ENCODE peak calls at places on chromosome 6, in four cellular contexts. Y is HL-60; V is coronary artery; M is CD8-positive, alpha-beta T cell. I is an unnamed sample.

GRCh38 chr6:19697744-19698290 is 139.4 kb upstream of the ID4 start:
- DNase-seq in Y (no peak), V (no peak), M (no peak), I (peak)

GRCh38 chr6:147852772-147853171 is 344.3 kb downstream of the SAMD5 start:
- DNase-seq in Y (no peak), V (no peak), M (no peak), I (no peak)

GRCh38 chr6:2498224-2498623 is 252.5 kb downstream of the MYLK4 start:
- DNase-seq in Y (no peak), V (no peak), M (no peak), I (no peak)

GRCh38 chr6:12203001-12203400 is 87.2 kb upstream of the EDN1 start:
- DNase-seq in Y (no peak), V (no peak), M (no peak), I (no peak)

GRCh38 chr6:148538251-148539190 is 195.9 kb downstream of the SASH1 start:
- DNase-seq in Y (no peak), V (peak), M (no peak), I (no peak)

GRCh38 chr6:109187399-109188114 is 92.2 kb downstream of the CEP57L1 start:
- DNase-seq in Y (peak), V (no peak), M (peak), I (no peak)

GRCh38 chr6:107690864-107691661 is 133.1 kb downstream of the SCML4 start:
- DNase-seq in Y (no peak), V (no peak), M (no peak), I (peak)

GRCh38 chr6:137699036-137699683 is 167.9 kb upstream of the TNFAIP3 start:
- DNase-seq in Y (peak), V (no peak), M (no peak), I (no peak)

GRCh38 chr6:2716926-2717700 is 33.6 kb downstream of the MYLK4 start:
- DNase-seq in Y (no peak), V (no peak), M (no peak), I (no peak)

GRCh38 chr6:167285077-167285770 is 5.9 kb upstream of the UNC93A start:
- DNase-seq in Y (no peak), V (peak), M (no peak), I (no peak)

GRCh38 chr6:10426781-10427279 is 12.0 kb upstream of the TFAP2A start:
- DNase-seq in Y (no peak), V (no peak), M (no peak), I (no peak)

GRCh38 chr6:7970616-7971015 is 60.0 kb upstream of the TXNDC5 start:
- DNase-seq in Y (no peak), V (no peak), M (no peak), I (no peak)

GRCh38 chr6:163759542-163759941 is 345.0 kb downstream of the QKI start:
- DNase-seq in Y (no peak), V (no peak), M (no peak), I (no peak)

GRCh38 chr6:120526576-120526975 is 807.7 kb downstream of the TBC1D32 start:
- DNase-seq in Y (no peak), V (no peak), M (no peak), I (no peak)

GRCh38 chr6:27239258-27239657 is 8.2 kb upstream of the PRSS16 start:
- DNase-seq in Y (no peak), V (no peak), M (no peak), I (no peak)

GRCh38 chr6:125421853-125422252 is 120.1 kb upstream of the HDDC2 start:
- DNase-seq in Y (no peak), V (peak), M (no peak), I (no peak)
- H3K4me3 ChIP-seq in Y (no peak), V (peak), M (no peak), I (no peak)

GRCh38 chr6:155146205-155146604 is 117.6 kb upstream of the CLDN20 start:
- DNase-seq in Y (no peak), V (no peak), M (no peak), I (no peak)

GRCh38 chr6:155142902-155143609 is 120.8 kb upstream of the CLDN20 start:
- DNase-seq in Y (no peak), V (no peak), M (no peak), I (no peak)

GRCh38 chr6:155142163-155142901 is 121.5 kb upstream of the CLDN20 start:
- DNase-seq in Y (no peak), V (no peak), M (no peak), I (no peak)

GRCh38 chr6:155141512-155141911 is 122.3 kb upstream of the CLDN20 start:
- DNase-seq in Y (no peak), V (no peak), M (no peak), I (no peak)

GRCh38 chr6:155143610-155144106 is 120.2 kb upstream of the CLDN20 start:
- DNase-seq in Y (no peak), V (no peak), M (no peak), I (no peak)
- H3K4me3 ChIP-seq in Y (no peak), V (peak), M (peak), I (peak)

DNA sequence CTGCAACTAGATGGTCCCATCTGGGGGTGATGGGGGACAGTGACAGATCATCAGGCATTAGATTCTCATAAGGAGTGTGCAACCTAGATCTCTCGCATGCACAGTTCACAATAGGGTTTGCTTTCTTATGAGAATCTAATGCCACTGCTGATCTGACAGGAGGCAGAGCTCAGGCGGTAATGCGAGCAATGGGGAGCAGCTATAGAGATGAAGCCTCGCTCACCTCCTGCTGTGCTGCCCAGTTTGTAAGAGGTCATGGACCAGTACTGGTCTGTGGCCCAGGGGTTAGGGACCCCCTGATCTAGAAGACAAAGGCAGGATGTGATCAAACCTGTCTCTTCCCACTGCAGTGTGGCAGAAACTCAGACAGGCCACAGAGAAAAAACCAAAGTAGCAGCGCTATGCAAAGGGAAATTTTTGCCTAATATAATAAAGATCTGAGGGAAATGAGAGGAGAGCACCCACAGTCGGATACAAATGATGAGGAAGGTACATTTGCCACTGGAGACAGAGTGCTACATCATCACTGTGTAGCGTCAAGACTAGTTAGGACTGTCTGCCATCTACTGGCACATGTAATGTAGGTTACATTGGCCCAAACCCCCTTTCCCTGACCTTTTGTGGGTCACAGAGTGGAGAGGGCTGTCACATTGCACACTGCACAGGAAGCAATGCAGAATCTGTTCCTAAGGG is 4.1 kb upstream of the LY86 start:
- DNase-seq in Y (peak), V (no peak), M (no peak), I (no peak)
- H3K4me3 ChIP-seq in Y (no peak), V (no peak), M (no peak), I (no peak)

GRCh38 chr6:134168580-134169223 is 116.3 kb upstream of the SLC2A12 start:
- DNase-seq in Y (no peak), V (no peak), M (no peak), I (no peak)

GRCh38 chr6:134170844-134171243 is 118.4 kb upstream of the SLC2A12 start:
- DNase-seq in Y (no peak), V (no peak), M (no peak), I (no peak)

GRCh38 chr6:134172020-134172766 is 119.8 kb upstream of the SLC2A12 start:
- DNase-seq in Y (no peak), V (no peak), M (no peak), I (no peak)

GRCh38 chr6:134171517-134171916 is 119.1 kb upstream of the SLC2A12 start:
- DNase-seq in Y (no peak), V (no peak), M (no peak), I (no peak)

DNA sequence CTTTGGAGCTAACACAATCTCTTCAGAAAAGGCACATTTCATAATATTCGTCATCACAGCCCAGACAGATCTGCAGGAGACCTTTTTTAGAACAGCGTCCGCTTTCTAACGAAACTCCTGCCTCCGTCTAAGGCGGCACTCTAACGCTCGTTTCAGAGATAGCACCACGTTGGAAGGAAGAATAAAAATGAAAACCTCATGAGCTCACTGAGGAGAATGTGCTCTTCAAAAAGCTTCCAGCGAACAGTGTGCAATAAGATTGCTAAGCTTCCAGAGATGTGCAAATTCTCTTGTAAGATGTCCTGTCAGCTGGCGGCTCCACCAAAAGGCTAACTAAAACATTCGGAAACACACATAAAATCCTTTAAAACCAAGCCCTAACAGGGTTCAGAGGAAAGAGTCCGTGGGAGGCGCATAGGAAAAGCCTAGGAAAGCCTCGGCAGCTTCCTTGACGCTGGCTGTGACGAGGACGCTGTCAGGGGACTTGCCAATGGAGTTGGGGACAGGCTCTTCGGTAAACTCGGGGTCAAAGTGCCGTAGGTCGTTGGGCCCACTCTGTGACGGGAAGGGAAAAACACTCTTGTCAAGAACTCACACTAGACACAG is 117.6 kb upstream of the SLC2A12 start:
- DNase-seq in Y (no peak), V (no peak), M (no peak), I (no peak)
- H3K4me3 ChIP-seq in Y (no peak), V (peak), M (no peak), I (peak)

GRCh38 chr6:25450469-25451198 is 171.5 kb downstream of the CARMIL1 start:
- DNase-seq in Y (no peak), V (no peak), M (no peak), I (no peak)

GRCh38 chr6:25449774-25450173 is 170.6 kb downstream of the CARMIL1 start:
- DNase-seq in Y (no peak), V (no peak), M (no peak), I (no peak)

GRCh38 chr6:25454141-25454540 is 175.0 kb downstream of the CARMIL1 start:
- DNase-seq in Y (no peak), V (no peak), M (no peak), I (no peak)

GRCh38 chr6:25448965-25449538 is 169.9 kb downstream of the CARMIL1 start:
- DNase-seq in Y (no peak), V (no peak), M (no peak), I (no peak)

DNA sequence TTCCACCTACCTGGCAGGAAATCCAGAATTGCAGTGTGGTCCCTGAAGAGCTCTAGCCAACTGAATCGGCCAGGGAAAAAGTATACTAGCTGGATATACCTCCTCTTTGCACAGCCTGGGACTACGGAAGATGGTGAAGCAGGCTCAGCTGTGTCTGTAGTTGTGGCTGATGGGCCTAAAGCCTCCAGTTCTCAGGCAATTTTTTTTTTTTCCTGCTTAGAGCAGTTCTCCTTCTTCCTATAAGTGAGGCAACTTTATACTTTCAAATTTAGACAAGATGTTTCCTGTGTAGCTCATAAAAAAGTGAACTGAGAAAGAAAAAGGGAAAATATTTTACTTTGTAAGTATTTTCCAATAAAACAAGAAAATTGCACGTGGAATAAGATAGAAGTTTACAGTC is 172.9 kb downstream of the CARMIL1 start:
- DNase-seq in Y (no peak), V (no peak), M (no peak), I (no peak)
- H3K4me3 ChIP-seq in Y (no peak), V (peak), M (no peak), I (no peak)

DNA sequence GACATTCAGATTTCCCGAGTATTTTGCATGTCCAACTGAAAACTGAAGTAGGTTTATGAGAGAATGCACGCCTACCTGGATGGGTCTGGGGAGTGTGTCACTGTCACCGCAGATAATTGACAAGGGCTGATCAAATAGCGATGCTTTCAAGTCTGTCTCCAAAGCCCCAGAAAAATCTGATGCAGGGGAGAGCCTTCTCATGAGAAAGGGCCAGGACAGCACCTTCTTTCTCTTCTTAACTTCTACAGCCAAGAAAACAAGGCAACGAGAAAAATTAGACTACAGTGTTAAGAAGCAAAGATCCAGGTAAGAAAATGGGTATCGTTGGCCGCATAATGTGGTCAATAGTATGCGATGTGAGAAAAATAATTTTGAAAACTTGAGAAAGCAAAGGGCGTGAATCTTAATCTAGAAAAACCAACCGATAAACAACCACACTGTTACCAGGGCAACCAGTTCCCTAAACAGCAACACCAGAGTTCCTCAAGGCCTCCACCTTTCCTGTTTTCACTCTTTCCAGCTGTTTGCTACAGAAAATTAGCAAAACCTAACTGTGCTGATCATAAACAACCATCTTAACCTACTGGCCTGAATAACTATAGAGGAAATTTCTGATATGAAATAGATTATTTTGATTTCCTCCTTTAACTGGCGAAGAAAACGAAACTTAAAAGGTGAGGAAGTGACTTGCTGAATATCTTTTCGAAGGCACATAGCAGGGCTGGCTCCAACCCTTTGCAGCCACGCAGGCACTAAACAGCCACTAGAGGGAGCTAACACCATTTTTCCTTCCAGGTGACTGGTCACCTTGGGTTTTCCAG is 2.6 kb downstream of the TAGAP start:
- DNase-seq in Y (peak), V (no peak), M (peak), I (no peak)
- H3K4me3 ChIP-seq in Y (peak), V (peak), M (peak), I (no peak)

GRCh38 chr6:157760589-157761330 is 62.3 kb upstream of the SNX9 start:
- DNase-seq in Y (no peak), V (no peak), M (no peak), I (peak)
- H3K4me3 ChIP-seq in Y (no peak), V (no peak), M (no peak), I (no peak)

DNA sequence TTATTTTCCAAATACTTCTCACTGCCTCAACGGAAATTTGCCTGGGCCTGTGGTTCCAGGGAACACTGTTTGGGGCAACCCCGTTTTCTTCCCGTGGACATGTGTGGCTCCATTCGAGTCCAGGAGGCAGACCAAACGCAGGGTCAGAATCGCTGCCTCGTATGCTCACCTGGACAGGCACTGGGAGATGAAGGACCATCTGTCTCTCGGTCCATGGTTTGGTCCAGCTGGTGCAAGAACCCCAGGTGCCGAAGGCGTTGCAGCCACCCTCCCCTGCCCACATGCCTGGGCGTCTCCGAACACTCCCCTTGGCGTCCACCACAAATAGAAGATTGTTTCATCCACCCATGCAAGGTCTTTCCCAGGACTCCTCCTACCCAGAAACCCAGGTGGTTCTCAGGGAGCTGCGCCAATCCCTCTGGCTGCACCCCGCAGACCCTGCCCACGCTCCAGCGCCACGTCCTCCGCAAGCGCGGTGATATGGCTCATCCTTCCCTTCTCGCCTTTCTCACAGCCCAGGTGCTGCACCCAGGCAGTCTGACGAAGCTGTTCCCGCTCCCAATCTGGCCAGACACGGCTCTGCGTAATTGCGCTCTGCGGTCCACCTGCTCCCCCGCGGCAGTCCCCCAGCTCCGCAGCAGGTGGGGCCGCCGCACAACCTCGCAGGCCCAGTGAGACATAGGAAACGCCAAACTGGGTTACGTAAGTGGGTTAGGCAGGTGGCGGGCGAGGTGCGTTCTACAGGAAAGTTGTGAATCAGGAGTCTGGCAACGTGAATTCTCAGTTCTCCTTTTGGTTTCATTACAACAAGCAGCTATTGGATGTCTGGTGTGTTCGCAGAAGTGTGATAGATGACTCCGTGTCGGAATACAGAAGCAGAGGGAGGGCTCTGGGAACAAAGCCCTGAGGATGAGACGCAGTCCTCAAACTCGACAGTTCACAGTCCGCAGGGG is 146.2 kb upstream of the ECI2 start:
- DNase-seq in Y (no peak), V (no peak), M (no peak), I (no peak)
- H3K4me3 ChIP-seq in Y (no peak), V (peak), M (no peak), I (peak)

GRCh38 chr6:158642097-158642601 is 2.4 kb downstream of the DYNLT1 start:
- DNase-seq in Y (no peak), V (no peak), M (no peak), I (peak)
- H3K4me3 ChIP-seq in Y (no peak), V (peak), M (no peak), I (peak)